ENCODE peak calls at places on chromosomes 11 and 22, in seven cellular contexts. E is heart left ventricle, P is PC-3, X is cardiac muscle cell, L is colonic mucosa, M is fibroblast of lung, W is OCI-LY7. O is an unnamed sample.

GRCh38 chr22:22834783-22835182 is 52.8 kb upstream of the IGLL5 start:
- DNase-seq in W (no peak), L (no peak), X (no peak), E (no peak), M (no peak), P (no peak), O (no peak)

GRCh38 chr22:36144886-36145541 is 15.5 kb downstream of the APOL3 start:
- DNase-seq in P (peak; percentile 51), M (peak; percentile 64), X (peak; percentile 88), W (peak; percentile 57), E (peak; percentile 72), L (peak; percentile 40), O (peak; percentile 42)

GRCh38 chr11:27293500-27294417 is 69.3 kb downstream of the CCDC34 start:
- DNase-seq in W (no peak), X (peak; percentile 27), P (peak; percentile 46), L (no peak), M (peak; percentile 91), E (no peak), O (peak; percentile 79)

GRCh38 chr22:42138122-42138770 is 7.6 kb upstream of the CYP2D6 start:
- DNase-seq in W (no peak), L (no peak), M (no peak), E (no peak), X (no peak), P (no peak), O (no peak)

GRCh38 chr11:34915136-34916013 is 804 bp downstream of the APIP start:
- DNase-seq in W (no peak), X (peak; percentile 51), E (no peak), M (peak; percentile 45), P (no peak), L (no peak), O (no peak)

GRCh38 chr11:68766786-68767185 is 15.5 kb upstream of the TESMIN start:
- DNase-seq in L (no peak), E (no peak), P (no peak), M (no peak), W (no peak), X (no peak), O (no peak)

GRCh38 chr11:94271885-94272372 is 32.5 kb upstream of the IZUMO1R start:
- DNase-seq in P (no peak), M (no peak), E (no peak), X (no peak), W (no peak), L (no peak), O (peak; percentile 95)

GRCh38 chr11:47400813-47401279 is 7.5 kb upstream of the SLC39A13 start:
- DNase-seq in E (peak; percentile 48), X (no peak), P (no peak), L (no peak), W (peak; percentile 85), M (no peak), O (no peak)

GRCh38 chr11:58770627-58771457 is 39.1 kb upstream of the GLYAT start:
- DNase-seq in W (no peak), P (peak; percentile 99), M (peak; percentile 45), L (no peak), X (no peak), E (no peak), O (peak; percentile 96)

GRCh38 chr11:79287952-79288351 is 152.9 kb downstream of the TENM4 start:
- DNase-seq in X (no peak), L (no peak), P (no peak), W (no peak), E (no peak), M (no peak), O (no peak)

GRCh38 chr11:5891216-5891800 is 1.7 kb upstream of the OR52E5 start:
- DNase-seq in M (peak; percentile 3), P (peak; percentile 23), L (no peak), W (peak; percentile 14), X (peak; percentile 15), E (no peak), O (no peak)

GRCh38 chr22:31241936-31242335 is 29.8 kb downstream of the LIMK2 start:
- DNase-seq in E (no peak), X (peak; percentile 64), P (no peak), M (peak; percentile 93), L (no peak), W (no peak), O (peak; percentile 43)

GRCh38 chr11:35623708-35624168 is 5.5 kb downstream of the FJX1 start:
- DNase-seq in E (peak; percentile 35), W (no peak), M (peak; percentile 93), P (peak; percentile 92), X (peak; percentile 80), L (no peak), O (peak; percentile 97)

GRCh38 chr11:30377347-30377746 is 54.4 kb downstream of the ARL14EP start:
- DNase-seq in L (no peak), E (no peak), P (no peak), M (no peak), W (no peak), X (no peak), O (peak; percentile 59)

GRCh38 chr22:38398609-38399401 is 56.2 kb downstream of the KCNJ4 start:
- DNase-seq in M (peak; percentile 68), X (peak; percentile 85), W (peak; percentile 89), E (peak; percentile 87), L (peak; percentile 89), P (peak; percentile 65), O (peak; percentile 35)

GRCh38 chr11:19598456-19598855 is 114.2 kb upstream of the NAV2 start:
- DNase-seq in W (no peak), M (no peak), E (no peak), X (no peak), P (no peak), L (no peak), O (no peak)

GRCh38 chr11:1302461-1303073 is 6.9 kb downstream of the TOLLIP start:
- DNase-seq in E (no peak), P (no peak), W (no peak), L (peak; percentile 14), M (no peak), X (no peak), O (no peak)
- H3K4me1 ChIP-seq in E (peaks cover 66% of the 10 kb centered on the region), P (peaks cover 19% of the 10 kb centered on the region), W (peaks cover 5% of the 10 kb centered on the region), L (peaks cover 39% of the 10 kb centered on the region), M (peaks cover 3% of the 10 kb centered on the region), X (peaks cover 17% of the 10 kb centered on the region), O (peaks cover 21% of the 10 kb centered on the region)

GRCh38 chr11:1233351-1234053 is 10.6 kb downstream of the MUC5B start:
- DNase-seq in E (peak; percentile 22), P (peak; percentile 34), M (no peak), L (peak; percentile 88), W (no peak), X (no peak), O (no peak)
- TF ChIP-seq CTCF in E (no peak), P (peak; percentile 53), M (no peak), L (peak; percentile 36), W (no peak), X (no peak), O (no peak)

DNA sequence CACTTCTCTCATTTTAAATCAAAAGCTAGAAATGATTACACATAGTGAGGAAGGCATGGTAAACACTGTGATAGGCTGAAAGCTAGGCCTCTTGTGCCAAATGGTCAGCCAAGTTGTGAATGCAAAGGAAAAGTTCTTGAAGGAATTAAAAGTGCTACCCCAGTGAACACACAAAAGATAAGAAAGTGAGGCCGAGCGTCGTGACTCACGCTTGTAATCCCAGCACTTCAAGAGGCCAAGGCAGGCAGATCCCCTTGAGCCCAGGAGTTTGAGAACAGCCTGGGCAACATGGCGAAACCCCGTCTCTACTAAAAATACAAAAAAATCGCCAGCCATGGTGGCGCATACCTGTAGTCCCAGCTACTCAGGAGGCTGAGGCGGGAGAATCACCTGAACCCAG is 6.3 kb upstream of the B4GAT1 start:
- DNase-seq in M (no peak), W (no peak), P (no peak), L (no peak), X (peak; percentile 35), E (no peak), O (no peak)
- H3K27ac ChIP-seq in M (no peak overlapping the region), W (no peak overlapping the region), P (no peak overlapping the region), L (peak overlapping the region; percentile 87), X (no peak overlapping the region), E (no peak overlapping the region), O (no peak overlapping the region)

GRCh38 chr22:26054846-26055245 is 114.4 kb upstream of the SEZ6L start:
- DNase-seq in X (no peak), W (no peak), P (no peak), M (no peak), E (no peak), L (no peak), O (no peak)

GRCh38 chr22:26053737-26054316 is 115.4 kb upstream of the SEZ6L start:
- DNase-seq in M (no peak), E (no peak), P (no peak), L (no peak), W (no peak), X (no peak), O (no peak)

GRCh38 chr22:26056455-26056854 is 112.8 kb upstream of the SEZ6L start:
- DNase-seq in L (no peak), P (no peak), M (no peak), X (no peak), W (no peak), E (no peak), O (no peak)

DNA sequence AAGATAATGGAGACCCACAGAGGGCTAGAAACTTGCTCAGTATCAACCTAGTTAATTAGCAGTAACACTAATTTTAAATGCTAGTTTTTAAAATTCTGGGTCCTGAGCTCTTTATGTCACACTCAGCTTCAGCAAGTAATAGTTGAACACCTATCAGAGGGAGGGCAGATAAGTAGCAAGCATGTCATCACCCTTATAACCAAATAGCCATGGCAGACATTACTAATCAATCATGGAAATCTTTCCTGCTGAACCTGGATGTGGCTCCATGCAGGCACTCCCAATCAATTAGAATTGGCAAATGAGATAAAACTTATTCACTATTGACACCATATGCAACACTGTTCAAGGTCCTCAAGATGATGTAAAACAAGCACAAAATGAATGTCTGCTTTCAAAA is 111.5 kb upstream of the SEZ6L start:
- DNase-seq in L (no peak), W (no peak), M (no peak), P (no peak), E (no peak), X (no peak), O (no peak)
- H3K4me1 ChIP-seq in L (no peaks in the 10 kb centered on the region), W (no peaks in the 10 kb centered on the region), M (no peaks in the 10 kb centered on the region), P (no peaks in the 10 kb centered on the region), E (no peaks in the 10 kb centered on the region), X (no peaks in the 10 kb centered on the region), O (no peaks in the 10 kb centered on the region)

GRCh38 chr22:35135165-35135564 is 69.2 kb downstream of the ISX start:
- DNase-seq in M (no peak), L (no peak), W (no peak), X (no peak), E (no peak), P (no peak), O (no peak)

GRCh38 chr22:35138521-35138920 is 72.6 kb downstream of the ISX start:
- DNase-seq in P (no peak), L (peak; percentile 34), E (no peak), W (no peak), M (no peak), X (no peak), O (no peak)

DNA sequence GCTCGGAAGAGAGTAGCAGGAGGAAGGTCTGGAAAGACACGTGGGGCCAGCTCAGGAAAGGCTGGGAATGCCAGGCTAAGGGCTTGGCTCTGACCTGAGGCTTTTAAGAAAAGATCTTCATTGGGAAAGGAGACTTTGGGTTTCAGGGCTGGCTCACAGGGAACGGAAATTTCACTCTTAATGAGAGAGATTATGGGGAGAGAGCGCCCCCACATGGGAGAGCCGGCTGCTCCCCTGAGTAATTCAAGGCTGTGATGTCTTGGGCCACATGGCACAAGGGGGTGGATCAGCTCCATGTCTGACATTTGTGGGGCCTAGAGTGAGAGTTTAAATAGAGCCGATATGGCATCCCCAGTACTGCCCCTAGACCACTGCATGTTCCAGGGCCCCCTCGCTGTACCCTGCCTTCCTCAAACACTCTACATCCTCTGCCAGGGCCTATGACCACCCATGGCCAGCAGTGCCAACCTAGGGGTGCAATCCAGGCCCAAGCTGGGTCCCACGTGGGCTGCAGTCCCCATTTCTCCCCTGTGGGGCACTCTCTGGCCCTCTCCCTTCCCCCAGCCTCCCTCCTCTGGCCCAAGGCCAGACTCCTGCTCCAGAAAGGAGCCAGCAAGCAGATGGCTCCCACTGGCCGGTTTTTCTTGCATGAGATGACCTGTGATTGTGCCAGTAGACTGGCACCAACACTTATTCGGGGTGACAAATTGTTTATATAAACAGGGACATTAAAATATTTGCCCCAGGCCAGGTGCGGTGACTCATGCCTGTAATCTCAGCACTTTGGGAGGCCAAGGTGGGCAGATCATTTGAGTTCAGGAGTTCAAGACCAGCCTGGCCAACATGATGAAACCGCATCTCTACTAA is 75.2 kb downstream of the ISX start:
- DNase-seq in M (no peak), X (no peak), P (peak; percentile 18), W (no peak), L (peak; percentile 82), E (no peak), O (peak; percentile 11)
- TF ChIP-seq CTCF in M (no peak), X (no peak), P (peak; percentile 26), W (peak; percentile 34), L (peak; percentile 63), E (no peak), O (peak; percentile 49)

O was measured in foreskin keratinocyte.